ENCODE peak calls at places on chromosomes 11 and 22, in nine cellular contexts. T, Y, H, E, A, D, R, W and M are unnamed samples.

GRCh38 chr22:30347255-30347892 is 9.3 kb downstream of the SF3A1 start:
- ATAC-seq in T (peak; percentile 42), W (no peak), H (no peak), A (peak; percentile 90), D (no peak), R (peak; percentile 55), Y (peak; percentile 54), E (no peak), M (no peak)

GRCh38 chr22:28999510-29000224 is 62.0 kb downstream of the C22orf31 start:
- ATAC-seq in R (no peak), H (no peak), T (no peak), D (no peak), A (no peak), E (no peak), Y (no peak), W (no peak), M (no peak)

GRCh38 chr11:47242596-47243192 is 5.9 kb downstream of the ACP2 start:
- ATAC-seq in A (no peak), D (no peak), Y (no peak), T (no peak), E (no peak), W (no peak), H (no peak), R (peak; percentile 8), M (no peak)

GRCh38 chr22:50443801-50444625 is 30.8 kb downstream of the SBF1 start:
- ATAC-seq in Y (no peak), H (no peak), A (no peak), D (peak; percentile 7), E (no peak), R (no peak), T (peak; percentile 7), W (no peak), M (peak; percentile 17)

GRCh38 chr11:3631331-3631730 is 10.5 kb downstream of the ART5 start:
- ATAC-seq in T (no peak), Y (no peak), E (no peak), H (no peak), A (peak; percentile 77), W (no peak), R (no peak), D (no peak), M (no peak)

GRCh38 chr22:43955883-43956286 is 643 bp downstream of the SAMM50 start:
- ATAC-seq in E (peak; percentile 11), A (peak; percentile 8), R (no peak), D (no peak), H (peak; percentile 34), W (peak; percentile 9), Y (peak; percentile 8), T (peak; percentile 8), M (no peak)

GRCh38 chr11:18798941-18799469 is 7.4 kb upstream of the PTPN5 start:
- ATAC-seq in T (no peak), Y (peak; percentile 58), A (peak; percentile 88), D (no peak), H (no peak), R (no peak), E (no peak), W (no peak), M (no peak)

GRCh38 chr22:30742291-30743256 is 47.9 kb downstream of the OSBP2 start:
- ATAC-seq in T (no peak), A (peak; percentile 61), D (no peak), E (peak; percentile 27), W (no peak), R (peak; percentile 39), H (no peak), Y (peak; percentile 50), M (no peak)

GRCh38 chr11:35083181-35084061 is 55.5 kb upstream of the CD44 start:
- ATAC-seq in H (peak; percentile 59), W (peak; percentile 69), Y (peak; percentile 38), R (peak; percentile 79), A (peak; percentile 72), E (peak; percentile 76), D (peak; percentile 75), T (peak; percentile 76), M (peak; percentile 78)

GRCh38 chr22:36296690-36297089 is 43.8 kb downstream of the APOL1 start:
- ATAC-seq in T (no peak), H (no peak), A (no peak), W (no peak), E (no peak), D (no peak), R (no peak), Y (no peak), M (no peak)

GRCh38 chr22:39556970-39557811 is 13.4 kb upstream of the CACNA1I start:
- ATAC-seq in E (no peak), W (peak; percentile 32), R (no peak), H (peak; percentile 60), T (peak; percentile 85), D (peak; percentile 69), Y (peak; percentile 63), A (peak; percentile 78), M (no peak)

GRCh38 chr11:68843703-68844312 is 2.1 kb upstream of the CPT1A start:
- ATAC-seq in E (peak; percentile 48), W (peak; percentile 46), H (peak; percentile 23), T (peak; percentile 61), D (peak; percentile 19), R (peak; percentile 78), A (peak; percentile 66), Y (peak; percentile 61), M (peak; percentile 29)

GRCh38 chr11:102534261-102534872 is 3.8 kb upstream of the MMP7 start:
- ATAC-seq in R (no peak), H (no peak), A (no peak), E (no peak), D (no peak), T (no peak), W (no peak), Y (no peak), M (no peak)

GRCh38 chr11:6457581-6458320 is 16.0 kb downstream of the TRIM3 start:
- ATAC-seq in D (no peak), T (no peak), E (no peak), Y (no peak), W (no peak), H (no peak), R (no peak), A (no peak), M (no peak)

GRCh38 chr11:43819926-43820325 is 60.7 kb upstream of the ALKBH3 start:
- ATAC-seq in E (no peak), H (no peak), D (no peak), W (no peak), R (no peak), T (no peak), Y (no peak), A (no peak), M (no peak)

GRCh38 chr11:12175694-12176241 is 65.4 kb downstream of the MICAL2 start:
- ATAC-seq in E (peak; percentile 57), Y (peak; percentile 77), W (peak; percentile 87), D (no peak), H (peak; percentile 82), R (peak; percentile 77), A (peak; percentile 71), T (peak; percentile 73), M (no peak)

GRCh38 chr11:7558046-7558445 is 44.2 kb downstream of the PPFIBP2 start:
- ATAC-seq in A (no peak), W (no peak), Y (no peak), T (no peak), D (no peak), E (no peak), R (no peak), H (no peak), M (no peak)

GRCh38 chr22:20834206-20834605 is 24.4 kb downstream of the PI4KA start:
- ATAC-seq in H (no peak), T (no peak), A (no peak), R (no peak), W (no peak), E (no peak), D (no peak), Y (no peak), M (no peak)

GRCh38 chr11:128825050-128825806 is 41.9 kb downstream of the KCNJ1 start:
- ATAC-seq in R (no peak), H (no peak), W (no peak), T (no peak), A (no peak), D (no peak), E (no peak), Y (no peak), M (no peak)

GRCh38 chr11:92123540-92123939 is 101.1 kb upstream of the FAT3 start:
- ATAC-seq in D (no peak), R (no peak), E (no peak), W (no peak), Y (no peak), T (no peak), A (no peak), H (no peak), M (no peak)

GRCh38 chr11:46808804-46809431 is 37.2 kb downstream of the CKAP5 start:
- ATAC-seq in T (peak; percentile 54), R (peak; percentile 40), A (peak; percentile 44), H (no peak), Y (no peak), W (no peak), E (peak; percentile 50), D (no peak), M (no peak)

GRCh38 chr11:108870373-108871020 is 205.6 kb downstream of the DDX10 start:
- ATAC-seq in R (no peak), W (no peak), T (no peak), D (no peak), A (no peak), H (no peak), Y (no peak), E (no peak), M (no peak)

GRCh38 chr11:13939952-13940610 is 22.4 kb upstream of the SPON1 start:
- ATAC-seq in T (no peak), W (no peak), R (no peak), Y (no peak), D (no peak), A (no peak), E (no peak), H (no peak), M (no peak)

GRCh38 chr11:65427691-65428577 is 5.3 kb downstream of the NEAT1 start:
- ATAC-seq in E (no peak), W (no peak), H (no peak), R (peak; percentile 16), T (peak; percentile 3), Y (no peak), A (peak; percentile 9), D (peak; percentile 22), M (peak; percentile 13)